ENCODE peak calls at places on chromosomes 16 and 17, in six cellular contexts. W is left ventricle myocardium inferior; H is heart right ventricle; K is CD8-positive, alpha-beta T cell; U is SJSA1; C is right lobe of liver. I is an unnamed sample. For H3K36me3, the result is how much of the 10 kb centered on the place peaks cover.

GRCh38 chr17:77697480-77698400 is 260.8 kb upstream of the TNRC6C start:
- DNase-seq in W (no peak), H (no peak), K (no peak), U (peak), C (peak), I (peak)

GRCh38 chr17:18951941-18952842 is at the start of gene SLC5A10:
- DNase-seq in W (no peak), H (no peak), K (no peak), U (no peak), C (no peak), I (no peak)

GRCh38 chr16:68076560-68076959 is 8.6 kb upstream of the NFATC3 start:
- DNase-seq in W (no peak), H (no peak), K (no peak), U (no peak), C (peak), I (no peak)

GRCh38 chr17:70871180-70871818 is 702.0 kb downstream of the KCNJ2 start:
- DNase-seq in W (no peak), H (no peak), K (no peak), U (no peak), C (peak), I (no peak)

GRCh38 chr17:19590912-19591551 is 57.4 kb downstream of the SLC47A1 start:
- DNase-seq in W (no peak), H (no peak), K (no peak), U (no peak), C (no peak), I (no peak)

GRCh38 chr17:58275417-58275816 is 5.3 kb downstream of the MPO start:
- DNase-seq in W (no peak), H (no peak), K (no peak), U (no peak), C (no peak), I (no peak)

GRCh38 chr17:44968225-44969143 is at the start of gene C1QL1:
- DNase-seq in W (peak), H (peak), K (peak), U (peak), C (peak), I (peak)

GRCh38 chr17:75739801-75740200 is 18.5 kb downstream of the ITGB4 start:
- DNase-seq in W (no peak), H (no peak), K (no peak), U (no peak), C (no peak), I (no peak)

GRCh38 chr17:38598536-38598935 is 7.2 kb downstream of the SRCIN1 start:
- DNase-seq in W (no peak), H (no peak), K (no peak), U (no peak), C (no peak), I (no peak)

GRCh38 chr17:32276217-32276616 is 10.6 kb downstream of the RHBDL3 start:
- DNase-seq in W (no peak), H (no peak), K (no peak), U (no peak), C (no peak), I (no peak)

GRCh38 chr16:6335072-6335471 is 997.6 kb upstream of the RBFOX1 start:
- DNase-seq in W (no peak), H (no peak), K (no peak), U (no peak), C (no peak), I (no peak)

GRCh38 chr16:4689864-4690704 is 3.3 kb upstream of the NUDT16L1 start:
- DNase-seq in W (no peak), H (no peak), K (no peak), U (no peak), C (peak), I (peak)

GRCh38 chr17:70702683-70703255 is 533.4 kb downstream of the KCNJ2 start:
- DNase-seq in W (no peak), H (no peak), K (no peak), U (no peak), C (no peak), I (no peak)

GRCh38 chr17:65328567-65328966 is 191.4 kb downstream of the RGS9 start:
- DNase-seq in W (no peak), H (no peak), K (no peak), U (no peak), C (no peak), I (no peak)

GRCh38 chr16:50498756-50499155 is 49.4 kb upstream of the NKD1 start:
- DNase-seq in W (no peak), H (no peak), K (no peak), U (no peak), C (no peak), I (no peak)

GRCh38 chr17:82446124-82446523 is 4.4 kb downstream of the CYBC1 start:
- DNase-seq in W (no peak), H (no peak), K (no peak), U (peak), C (no peak), I (no peak)

GRCh38 chr17:45846646-45847045 is 2.0 kb downstream of the SPPL2C start:
- DNase-seq in W (no peak), H (no peak), K (no peak), U (no peak), C (no peak), I (no peak)

GRCh38 chr17:79916991-79917901 is 78.0 kb upstream of the CBX4 start:
- DNase-seq in W (no peak), H (no peak), K (no peak), U (no peak), C (no peak), I (no peak)

GRCh38 chr17:57574040-57574513 is 171.0 kb downstream of the CCDC182 start:
- DNase-seq in W (peak), H (peak), K (no peak), U (no peak), C (no peak), I (no peak)

GRCh38 chr17:70610161-70610560 is 440.8 kb downstream of the KCNJ2 start:
- DNase-seq in W (no peak), H (no peak), K (no peak), U (no peak), C (no peak), I (no peak)

GRCh38 chr17:4903051-4903818 is at the start of gene CHRNE:
- DNase-seq in W (peak), H (no peak), K (peak), U (peak), C (peak), I (peak)

GRCh38 chr16:4692460-4693295 is 684 bp upstream of the NUDT16L1 start:
- DNase-seq in W (no peak), H (no peak), K (no peak), U (no peak), C (no peak), I (peak)

GRCh38 chr16:89921699-89922476 is 1.3 kb upstream of the TUBB3 start:
- DNase-seq in W (peak), H (peak), K (no peak), U (peak), C (no peak), I (peak)

GRCh38 chr16:183005-183404 is 2.7 kb downstream of the HBQ1 start:
- DNase-seq in W (no peak), H (no peak), K (no peak), U (no peak), C (no peak), I (no peak)

GRCh38 chr16:83554096-83554495 is 253.7 kb upstream of the HSBP1 start:
- DNase-seq in W (no peak), H (no peak), K (no peak), U (no peak), C (no peak), I (no peak)

GRCh38 chr17:70254735-70255460 is 85.6 kb downstream of the KCNJ2 start:
- DNase-seq in W (no peak), H (no peak), K (no peak), U (no peak), C (no peak), I (no peak)

DNA sequence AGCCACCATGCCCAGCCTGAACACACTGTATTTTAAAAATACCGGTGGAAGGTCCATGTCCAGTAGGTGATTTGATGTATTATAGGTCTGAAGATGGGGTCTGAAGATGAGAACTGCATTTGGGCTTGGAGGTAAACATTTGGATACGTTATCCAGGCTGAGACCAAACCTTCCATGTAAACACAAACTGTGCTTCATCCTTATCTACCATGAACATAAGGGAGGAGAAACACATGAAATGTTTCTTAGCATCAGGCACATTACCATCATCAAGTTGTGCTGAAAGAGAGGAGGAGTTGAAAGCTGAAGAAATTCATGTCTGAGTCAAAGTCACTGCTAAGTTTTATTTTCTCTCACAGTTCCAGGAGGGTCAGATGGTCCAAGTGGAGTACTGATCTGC is 11.3 kb downstream of the SF3B3 start:
- DNase-seq in W (no peak), H (no peak), K (no peak), U (no peak), C (no peak), I (no peak)
- H3K36me3 ChIP-seq in W (half or more), H (under half), K (half or more), U (half or more), C (under half), I (under half)

DNA sequence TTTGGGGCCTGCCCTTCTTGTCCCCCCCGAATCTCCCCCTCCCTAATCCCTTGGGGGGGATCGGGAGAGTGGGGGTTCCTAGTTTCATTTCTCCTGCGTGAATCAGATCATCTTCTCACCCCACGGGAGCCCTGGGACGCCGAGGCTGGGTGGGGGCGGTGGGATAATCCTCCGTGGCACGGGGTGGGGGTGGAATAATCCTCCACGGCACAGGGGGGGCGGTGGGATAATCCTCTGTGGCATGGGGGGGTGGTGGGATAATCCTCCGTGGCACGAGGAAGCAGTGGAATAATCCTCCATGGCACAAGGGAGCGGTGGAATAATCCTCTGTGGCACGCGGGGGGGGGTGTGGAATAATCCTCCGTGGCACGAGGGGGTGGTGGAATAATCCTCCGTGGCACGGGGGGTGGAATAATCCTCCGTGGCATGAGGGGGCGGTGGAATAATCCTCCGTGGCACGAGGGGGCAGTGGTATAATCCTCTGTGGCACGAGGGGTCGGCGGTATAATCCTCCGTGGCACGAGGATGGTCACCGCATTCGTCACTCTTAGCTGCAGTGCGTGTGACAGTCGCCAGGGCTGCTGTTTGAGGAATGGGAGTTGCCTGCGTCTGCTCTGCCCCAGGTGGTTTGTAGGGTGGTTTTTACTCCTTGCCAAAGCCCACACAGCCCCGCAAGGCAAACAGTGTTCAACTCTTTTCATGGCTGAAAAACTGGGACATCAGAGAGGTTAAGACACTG is 156.9 kb downstream of the LAT start:
- DNase-seq in W (no peak), H (no peak), K (no peak), U (no peak), C (peak), I (peak)
- H3K36me3 ChIP-seq in W (under half), H (under half), K (under half), U (under half), C (under half), I (under half)

GRCh38 chr16:11836653-11837244 is 14.6 kb downstream of the RSL1D1 start:
- DNase-seq in W (no peak), H (no peak), K (no peak), U (no peak), C (no peak), I (no peak)
- H3K36me3 ChIP-seq in W (half or more), H (under half), K (under half), U (half or more), C (under half), I (under half)

DNA sequence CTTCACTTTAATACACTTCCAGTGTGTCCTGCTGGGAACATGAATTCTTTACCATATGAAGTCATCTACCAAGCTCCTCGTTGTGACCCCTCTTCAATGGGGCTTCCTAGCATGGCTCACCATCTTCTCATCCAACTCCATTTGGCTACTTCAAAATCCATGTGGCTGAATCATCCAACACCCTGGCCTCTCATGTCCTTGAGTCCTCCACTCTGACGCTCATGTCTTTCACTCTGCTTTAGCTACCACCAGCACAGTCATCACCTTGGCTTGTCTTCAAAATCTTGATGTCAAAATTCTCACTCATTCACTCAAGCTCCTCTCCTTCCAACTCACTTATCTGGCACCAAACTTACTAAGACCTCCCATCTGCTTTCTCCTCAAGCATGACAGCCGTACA is 35.8 kb downstream of the AMFR start:
- DNase-seq in W (no peak), H (no peak), K (no peak), U (peak), C (no peak), I (no peak)
- H3K36me3 ChIP-seq in W (half or more), H (under half), K (under half), U (half or more), C (under half), I (under half)

GRCh38 chr16:88659160-88659559 is 3.7 kb downstream of the MVD start:
- DNase-seq in W (no peak), H (no peak), K (peak), U (no peak), C (no peak), I (peak)

GRCh38 chr16:88655733-88656281 is 5.0 kb upstream of the CYBA start:
- DNase-seq in W (no peak), H (no peak), K (peak), U (no peak), C (no peak), I (no peak)

GRCh38 chr16:88656291-88656980 is 5.6 kb upstream of the CYBA start:
- DNase-seq in W (no peak), H (no peak), K (peak), U (no peak), C (no peak), I (no peak)

GRCh38 chr16:88658714-88659113 is 4.2 kb downstream of the MVD start:
- DNase-seq in W (no peak), H (no peak), K (peak), U (no peak), C (no peak), I (peak)

GRCh38 chr16:88657371-88657770 is 5.5 kb downstream of the MVD start:
- DNase-seq in W (no peak), H (no peak), K (peak), U (no peak), C (no peak), I (peak)
- H3K36me3 ChIP-seq in W (under half), H (under half), K (under half), U (under half), C (under half), I (under half)